ENCODE peak calls at places on chromosomes 6 and 20, in five cellular contexts. W is H1, L is mesenchymal stem cell, O is H9, A is trophoblast cell. J is an unnamed sample.

GRCh38 chr6:128097019-128097418 is 196.2 kb upstream of the THEMIS start:
- DNase-seq in O (no peak), W (no peak), L (no peak), A (no peak), J (no peak)

GRCh38 chr6:80465513-80465912 is 359.0 kb downstream of the BCKDHB start:
- DNase-seq in O (no peak), W (no peak), A (no peak), L (no peak), J (no peak)

GRCh38 chr6:140462495-140463311 is 1088.3 kb upstream of the CITED2 start:
- DNase-seq in L (peak; percentile 57), O (no peak), A (peak; percentile 69), W (no peak), J (no peak)

GRCh38 chr6:123715243-123715863 is 78.6 kb upstream of the TRDN start:
- DNase-seq in A (peak; percentile 11), O (no peak), W (no peak), L (peak; percentile 48), J (peak; percentile 31)

GRCh38 chr20:59958626-59959025 is 403 bp downstream of the CDH26 start:
- DNase-seq in W (no peak), O (peak; percentile 49), L (no peak), A (no peak), J (no peak)

GRCh38 chr20:47956261-47956995 is 171.1 kb upstream of the SULF2 start:
- DNase-seq in W (no peak), L (no peak), O (no peak), A (no peak), J (no peak)

GRCh38 chr20:23160536-23161243 is 74.6 kb upstream of the CD93 start:
- DNase-seq in A (no peak), W (peak; percentile 43), L (no peak), O (peak; percentile 38), J (no peak)

GRCh38 chr6:74892091-74892490 is 313.8 kb downstream of the COL12A1 start:
- DNase-seq in O (no peak), W (no peak), L (no peak), A (no peak), J (no peak)

GRCh38 chr6:140486468-140487361 is 1112.3 kb upstream of the CITED2 start:
- DNase-seq in A (peak; percentile 9), L (peak; percentile 21), O (no peak), W (no peak), J (no peak)

GRCh38 chr6:150939399-150939798 is 73.9 kb downstream of the MTHFD1L start:
- DNase-seq in L (no peak), O (no peak), A (no peak), W (no peak), J (no peak)

GRCh38 chr6:89048985-89049384 is 31.6 kb upstream of the PNRC1 start:
- DNase-seq in W (no peak), O (no peak), A (no peak), L (peak; percentile 52), J (no peak)

GRCh38 chr20:20439602-20440001 is 71.7 kb downstream of the INSM1 start:
- DNase-seq in L (no peak), W (no peak), A (no peak), O (no peak), J (no peak)

GRCh38 chr6:28218312-28219248 is 6.5 kb upstream of the ZSCAN9 start:
- DNase-seq in W (peak; percentile 72), L (peak; percentile 63), O (peak; percentile 69), A (peak; percentile 70), J (peak; percentile 18)

GRCh38 chr6:25006565-25007001 is 70.8 kb upstream of the RIPOR2 start:
- DNase-seq in W (no peak), A (peak; percentile 42), L (peak; percentile 68), O (no peak), J (no peak)

GRCh38 chr20:54049156-54049555 is 21.2 kb downstream of the BCAS1 start:
- DNase-seq in A (no peak), W (no peak), L (no peak), O (no peak), J (no peak)

GRCh38 chr6:129683606-129684322 is 26.2 kb downstream of the ARHGAP18 start:
- DNase-seq in L (peak; percentile 99), W (no peak), O (no peak), A (peak; percentile 82), J (no peak)

GRCh38 chr20:23007886-23008285 is 27.2 kb upstream of the SSTR4 start:
- DNase-seq in L (no peak), W (no peak), O (no peak), A (peak; percentile 47), J (no peak)

GRCh38 chr6:32196682-32197616 is 4.5 kb upstream of the GPSM3 start:
- DNase-seq in L (peak; percentile 50), O (peak; percentile 54), W (peak; percentile 58), A (no peak), J (no peak)

GRCh38 chr20:44264287-44264686 is 17.2 kb downstream of the GDAP1L1 start:
- DNase-seq in L (no peak), W (no peak), O (no peak), A (no peak), J (no peak)

GRCh38 chr20:47125553-47126373 is 230.7 kb downstream of the ZMYND8 start:
- DNase-seq in W (no peak), L (peak; percentile 24), O (peak; percentile 40), A (no peak), J (peak; percentile 69)

GRCh38 chr6:20564269-20564668 is 30.0 kb downstream of the CDKAL1 start:
- DNase-seq in A (no peak), O (no peak), L (peak; percentile 37), W (no peak), J (peak; percentile 12)

GRCh38 chr20:23225407-23226060 is 125.1 kb upstream of the NXT1 start:
- DNase-seq in A (peak; percentile 29), O (no peak), L (peak; percentile 98), W (no peak), J (no peak)

GRCh38 chr20:30912006-30912660 is 345.3 kb upstream of the DEFB115 start:
- DNase-seq in O (peak; percentile 76), A (no peak), W (peak; percentile 71), L (no peak), J (peak; percentile 48)

GRCh38 chr20:63043348-63044203 is 36.8 kb upstream of the BHLHE23 start:
- DNase-seq in L (no peak), W (no peak), A (no peak), O (no peak), J (no peak)

GRCh38 chr20:62122659-62123449 is 579 bp downstream of the LSM14B start:
- DNase-seq in O (no peak), L (peak; percentile 41), W (no peak), A (peak; percentile 16), J (no peak)

GRCh38 chr6:81606965-81607381 is 145.5 kb downstream of the TENT5A start:
- DNase-seq in W (no peak), A (no peak), O (no peak), L (no peak), J (no peak)

GRCh38 chr6:111992851-111993250 is 61.1 kb upstream of the CCN6 start:
- DNase-seq in A (no peak), O (no peak), W (no peak), L (no peak), J (no peak)
- H2BK120ac ChIP-seq in A (no peak overlapping the region), O (no peak overlapping the region), W (no peak overlapping the region), L (no peak overlapping the region), J (no peak overlapping the region)

GRCh38 chr6:166777096-166777630 is 150.1 kb upstream of the RPS6KA2 start:
- DNase-seq in W (peak; percentile 24), A (no peak), L (no peak), O (no peak), J (no peak)
- H2BK12ac ChIP-seq in W (no peak overlapping the region), A (no peak overlapping the region), L (no peak overlapping the region), O (no peak overlapping the region), J (no peak overlapping the region)

GRCh38 chr20:51758978-51759544 is 9.1 kb downstream of the ATP9A start:
- DNase-seq in L (no peak), O (no peak), A (no peak), W (no peak), J (no peak)
- H2BK120ac ChIP-seq in L (no peak overlapping the region), O (no peak overlapping the region), A (no peak overlapping the region), W (no peak overlapping the region), J (no peak overlapping the region)

DNA sequence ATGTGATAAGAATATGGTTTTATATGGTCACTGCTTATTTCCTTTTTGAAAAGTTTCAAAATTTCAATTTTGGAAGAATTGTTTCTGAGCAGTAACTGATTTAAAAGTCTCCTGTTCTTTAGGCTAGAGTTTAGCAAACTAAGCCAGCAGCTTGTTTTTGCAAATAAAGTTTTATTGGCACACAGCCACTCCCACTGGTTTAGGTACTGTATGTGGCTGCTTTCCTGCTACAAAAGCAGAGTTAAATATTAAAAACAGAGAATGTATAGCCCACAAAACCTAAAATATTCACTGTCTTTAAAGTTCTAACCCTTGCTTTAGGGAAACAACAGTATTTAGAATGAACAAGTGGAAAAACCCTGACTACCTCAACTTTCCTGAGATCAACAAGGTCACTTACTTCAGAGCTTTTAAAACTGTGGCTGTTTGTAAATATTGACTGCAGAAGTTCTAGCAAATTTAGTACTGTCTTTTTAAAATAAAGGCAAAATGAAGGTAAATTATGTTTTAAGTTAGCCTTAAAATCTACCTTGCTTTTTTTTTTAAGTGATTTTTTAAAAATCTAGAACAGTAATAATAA is 104.1 kb downstream of the B3GAT2 start:
- DNase-seq in O (no peak), L (no peak), W (no peak), A (no peak), J (no peak)
- H2BK12ac ChIP-seq in O (no peak overlapping the region), L (no peak overlapping the region), W (no peak overlapping the region), A (no peak overlapping the region), J (no peak overlapping the region)

DNA sequence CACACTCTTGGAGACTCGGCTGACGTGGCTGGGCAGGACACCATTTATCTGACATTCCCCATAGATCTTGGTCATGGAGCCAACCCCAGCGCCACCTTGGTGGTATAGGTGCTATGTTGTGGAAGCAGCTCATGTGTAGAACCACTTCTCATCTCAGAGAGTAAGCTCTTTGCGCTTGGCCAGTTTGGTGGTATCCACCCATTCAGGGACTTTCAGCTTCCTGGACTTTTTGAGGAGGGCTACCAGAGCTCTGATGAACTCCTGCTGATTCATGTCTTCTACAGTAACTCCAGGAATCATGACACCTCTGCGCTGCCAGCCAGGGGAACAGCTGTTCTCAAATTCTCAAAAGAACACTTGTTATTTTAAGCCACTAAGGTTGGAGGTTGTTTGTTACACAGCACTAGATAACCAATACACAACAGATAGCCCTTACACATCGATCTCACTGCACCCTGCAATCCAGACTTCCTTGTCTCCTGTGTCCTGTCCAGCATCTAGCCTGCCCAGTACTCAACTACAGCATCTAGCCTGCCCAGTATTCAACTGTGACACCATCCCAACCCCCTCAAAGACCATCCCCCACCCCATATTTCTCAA is 86.0 kb upstream of the SLC22A16 start:
- DNase-seq in L (no peak), A (no peak), W (no peak), O (no peak), J (no peak)
- H2BK120ac ChIP-seq in L (no peak overlapping the region), A (no peak overlapping the region), W (no peak overlapping the region), O (no peak overlapping the region), J (no peak overlapping the region)

GRCh38 chr6:29524982-29525639 is 34.4 kb downstream of the UBD start:
- DNase-seq in A (no peak), W (no peak), L (no peak), O (no peak), J (no peak)
- H2BK12ac ChIP-seq in A (no peak overlapping the region), W (no peak overlapping the region), L (no peak overlapping the region), O (no peak overlapping the region), J (no peak overlapping the region)